ENCODE peak calls at places on chromosomes 2 and 18, in eight cellular contexts. L is neural progenitor cell, R is endothelial cell of umbilical vein, C is breast epithelium, J is spleen, B is H1, Z is hepatocyte, Q is cardiac fibroblast. A is an unnamed sample.

GRCh38 chr2:240999001-240999791 is 778 bp downstream of the SNED1 start:
- DNase-seq in L (peak; percentile 53), R (no peak), C (peak; percentile 17), J (peak; percentile 80), B (no peak), Z (peak; percentile 38), Q (no peak), A (no peak)

GRCh38 chr18:28204154-28204553 is 27.2 kb upstream of the CDH2 start:
- DNase-seq in L (no peak), R (peak; percentile 83), C (no peak), J (no peak), B (no peak), Z (no peak), Q (peak; percentile 96), A (peak; percentile 57)

GRCh38 chr18:75132931-75133525 is 75.9 kb downstream of the PTGR3 start:
- DNase-seq in L (no peak), R (no peak), C (peak; percentile 49), J (peak; percentile 41), B (no peak), Z (no peak), Q (no peak), A (no peak)

GRCh38 chr2:25341753-25342371 is at the start of gene DNMT3A:
- DNase-seq in L (peak; percentile 77), R (peak; percentile 34), C (peak; percentile 41), J (peak; percentile 93), B (no peak), Z (peak; percentile 85), Q (peak; percentile 55), A (no peak)

GRCh38 chr2:204539010-204539385 is 6.3 kb upstream of the PARD3B start:
- DNase-seq in L (no peak), R (no peak), C (no peak), J (no peak), B (no peak), Z (no peak), Q (no peak), A (no peak)

GRCh38 chr2:145752091-145752806 is 1232.3 kb upstream of the ZEB2 start:
- DNase-seq in L (peak; percentile 74), R (peak; percentile 85), C (no peak), J (no peak), B (no peak), Z (peak; percentile 71), Q (peak; percentile 93), A (peak; percentile 97)

GRCh38 chr2:221517362-221518121 is 54.6 kb downstream of the EPHA4 start:
- DNase-seq in L (no peak), R (peak; percentile 72), C (no peak), J (peak; percentile 90), B (no peak), Z (no peak), Q (peak; percentile 30), A (peak; percentile 39)

GRCh38 chr2:160680294-160680693 is 186.7 kb upstream of the RBMS1 start:
- DNase-seq in L (no peak), R (no peak), C (no peak), J (no peak), B (no peak), Z (no peak), Q (no peak), A (no peak)

GRCh38 chr18:44453505-44453904 is 227.2 kb upstream of the SETBP1 start:
- DNase-seq in L (no peak), R (no peak), C (no peak), J (no peak), B (no peak), Z (no peak), Q (no peak), A (peak; percentile 21)

GRCh38 chr2:191462370-191462769 is 215.6 kb upstream of the NABP1 start:
- DNase-seq in L (no peak), R (no peak), C (peak; percentile 18), J (no peak), B (no peak), Z (peak; percentile 61), Q (no peak), A (no peak)

GRCh38 chr2:196369967-196370366 is 198.6 kb upstream of the STK17B start:
- DNase-seq in L (no peak), R (no peak), C (no peak), J (no peak), B (no peak), Z (no peak), Q (no peak), A (no peak)
- H3K4me3 ChIP-seq in L (no peak overlapping the region), R (no peak overlapping the region), C (no peak overlapping the region), J (no peak overlapping the region), B (no peak overlapping the region), Z (no peak overlapping the region), Q (no peak overlapping the region), A (no peak overlapping the region)

GRCh38 chr2:72147303-72147970 is at the start of gene CYP26B1:
- DNase-seq in L (peak; percentile 82), R (peak; percentile 18), C (peak; percentile 17), J (peak; percentile 81), B (no peak), Z (peak; percentile 40), Q (no peak), A (no peak)
- H3K4me3 ChIP-seq in L (peak within 1 kb of the TSS; percentile 52), R (peak within 1 kb of the TSS; percentile 42), C (peak within 1 kb of the TSS; percentile 43), J (peak within 1 kb of the TSS; percentile 67), B (peak within 1 kb of the TSS; percentile 68), Z (peak within 1 kb of the TSS; percentile 52), Q (peak within 1 kb of the TSS; percentile 54), A (peak within 1 kb of the TSS; percentile 50)

DNA sequence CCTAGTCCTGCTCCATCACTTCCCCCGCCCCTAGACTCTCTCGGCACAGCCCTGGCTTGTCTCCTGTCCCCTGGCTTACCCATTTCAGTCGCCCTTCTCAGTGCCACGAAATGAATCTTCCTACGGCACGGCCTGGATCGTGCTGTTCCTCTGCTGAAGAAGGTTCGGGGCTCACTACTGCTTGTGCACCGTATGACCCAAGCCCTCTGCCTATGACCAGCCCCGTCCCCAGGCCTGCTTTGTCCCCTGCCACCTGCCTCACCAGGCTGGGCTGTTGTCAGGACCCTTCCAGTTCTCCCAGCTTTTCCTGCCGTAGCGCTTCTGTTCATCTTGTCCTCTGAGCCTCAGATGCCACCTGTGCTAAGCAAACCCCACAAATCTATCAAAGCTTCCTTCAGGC is 13.9 kb downstream of the CHMP1B start:
- DNase-seq in L (no peak), R (no peak), C (no peak), J (peak; percentile 24), B (no peak), Z (no peak), Q (no peak), A (no peak)
- H3K4me3 ChIP-seq in L (no peak overlapping the region), R (no peak overlapping the region), C (no peak overlapping the region), J (no peak overlapping the region), B (no peak overlapping the region), Z (no peak overlapping the region), Q (no peak overlapping the region), A (no peak overlapping the region)

GRCh38 chr2:134718095-134718955 is 475 bp downstream of the TMEM163 start:
- DNase-seq in L (peak; percentile 70), R (peak; percentile 35), C (no peak), J (peak; percentile 80), B (no peak), Z (peak; percentile 40), Q (no peak), A (no peak)
- H3K4me3 ChIP-seq in L (peak overlapping the region; percentile 79), R (peak overlapping the region; percentile 24), C (peak overlapping the region; percentile 16), J (peak overlapping the region; percentile 74), B (peak overlapping the region; percentile 80), Z (peak overlapping the region; percentile 29), Q (no peak overlapping the region), A (peak overlapping the region; percentile 16)

GRCh38 chr18:25805323-25805722 is 285.1 kb downstream of the SS18 start:
- DNase-seq in L (no peak), R (no peak), C (no peak), J (no peak), B (no peak), Z (peak; percentile 24), Q (peak; percentile 51), A (peak; percentile 96)

GRCh38 chr18:25810736-25811135 is 279.7 kb downstream of the SS18 start:
- DNase-seq in L (no peak), R (no peak), C (no peak), J (no peak), B (no peak), Z (no peak), Q (no peak), A (no peak)

GRCh38 chr18:25805939-25806338 is 284.5 kb downstream of the SS18 start:
- DNase-seq in L (no peak), R (no peak), C (no peak), J (no peak), B (no peak), Z (no peak), Q (no peak), A (no peak)
- H3K4me3 ChIP-seq in L (no peak overlapping the region), R (no peak overlapping the region), C (no peak overlapping the region), J (no peak overlapping the region), B (no peak overlapping the region), Z (no peak overlapping the region), Q (no peak overlapping the region), A (no peak overlapping the region)

GRCh38 chr2:177254433-177255226 is 9.9 kb downstream of the NFE2L2 start:
- DNase-seq in L (peak; percentile 86), R (peak; percentile 64), C (no peak), J (no peak), B (peak; percentile 39), Z (peak; percentile 77), Q (no peak), A (no peak)

GRCh38 chr2:177256026-177256425 is 8.5 kb downstream of the NFE2L2 start:
- DNase-seq in L (no peak), R (no peak), C (no peak), J (no peak), B (no peak), Z (no peak), Q (no peak), A (no peak)

GRCh38 chr2:177252808-177253531 is 11.6 kb downstream of the NFE2L2 start:
- DNase-seq in L (no peak), R (no peak), C (no peak), J (no peak), B (no peak), Z (no peak), Q (no peak), A (no peak)

GRCh38 chr2:177255227-177255601 is 9.3 kb downstream of the NFE2L2 start:
- DNase-seq in L (no peak), R (no peak), C (no peak), J (no peak), B (no peak), Z (no peak), Q (no peak), A (no peak)

DNA sequence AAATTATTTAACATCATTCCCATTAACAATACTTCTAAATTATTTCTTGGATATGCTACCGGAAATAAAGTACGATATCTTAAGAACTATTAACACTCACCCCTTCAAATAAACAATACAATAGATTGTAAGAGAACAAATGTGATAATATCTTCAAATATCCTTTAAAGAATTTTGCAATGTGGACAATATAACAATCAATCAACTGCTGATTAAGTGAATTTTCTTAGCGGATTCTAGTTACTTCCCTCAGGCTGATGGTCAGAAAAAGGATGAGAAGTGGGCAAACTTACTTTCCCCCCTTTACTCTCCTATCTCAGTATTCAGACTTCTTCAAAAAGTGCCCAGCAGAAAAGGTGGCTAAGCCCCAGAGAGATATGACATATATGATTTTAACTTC is 10.8 kb downstream of the NFE2L2 start:
- DNase-seq in L (no peak), R (no peak), C (no peak), J (no peak), B (no peak), Z (no peak), Q (no peak), A (no peak)
- H3K4me3 ChIP-seq in L (no peak overlapping the region), R (no peak overlapping the region), C (no peak overlapping the region), J (peak overlapping the region; percentile 3), B (no peak overlapping the region), Z (no peak overlapping the region), Q (no peak overlapping the region), A (no peak overlapping the region)